ENCODE peak calls at places on chromosomes 6 and 20, in eight cellular contexts. One of them, this sample, is unnamed.

GRCh38 chr6:166419268-166419667 is 36.5 kb upstream of the MPC1 start:
- DNase-seq in posterior cingulate gyrus: no peak
- DNase-seq in OCI-LY7: peak; percentile 47
- DNase-seq in activated CD4-positive, alpha-beta T cell treated with anti-CD3 and anti-CD28 coated beads, Interleukin-2, amount 50 U/mL, for 24 hours: no peak
- DNase-seq in T-helper 1 cell: peak; percentile 77
- DNase-seq in T-helper 2 cell: peak; percentile 82
- DNase-seq in NCI-H524: no peak
- DNase-seq in foreskin fibroblast: no peak
- DNase-seq in this sample: no peak

GRCh38 chr6:152669894-152670293 is 27.8 kb upstream of the MYCT1 start:
- DNase-seq in posterior cingulate gyrus: no peak
- DNase-seq in OCI-LY7: peak; percentile 53
- DNase-seq in activated CD4-positive, alpha-beta T cell treated with anti-CD3 and anti-CD28 coated beads, Interleukin-2, amount 50 U/mL, for 24 hours: no peak
- DNase-seq in T-helper 1 cell: no peak
- DNase-seq in T-helper 2 cell: no peak
- DNase-seq in NCI-H524: no peak
- DNase-seq in foreskin fibroblast: peak; percentile 3
- DNase-seq in this sample: no peak

GRCh38 chr6:17707371-17707651 is 586 bp upstream of the NUP153 start:
- DNase-seq in posterior cingulate gyrus: no peak
- DNase-seq in OCI-LY7: no peak
- DNase-seq in activated CD4-positive, alpha-beta T cell treated with anti-CD3 and anti-CD28 coated beads, Interleukin-2, amount 50 U/mL, for 24 hours: no peak
- DNase-seq in T-helper 1 cell: no peak
- DNase-seq in T-helper 2 cell: no peak
- DNase-seq in NCI-H524: no peak
- DNase-seq in foreskin fibroblast: no peak
- DNase-seq in this sample: no peak

GRCh38 chr6:169171951-169172350 is 81.7 kb downstream of the THBS2 start:
- DNase-seq in posterior cingulate gyrus: no peak
- DNase-seq in OCI-LY7: no peak
- DNase-seq in activated CD4-positive, alpha-beta T cell treated with anti-CD3 and anti-CD28 coated beads, Interleukin-2, amount 50 U/mL, for 24 hours: no peak
- DNase-seq in T-helper 1 cell: no peak
- DNase-seq in T-helper 2 cell: no peak
- DNase-seq in NCI-H524: no peak
- DNase-seq in foreskin fibroblast: peak; percentile 93
- DNase-seq in this sample: no peak

GRCh38 chr20:57293998-57294397 is 27.6 kb upstream of the BMP7 start:
- DNase-seq in posterior cingulate gyrus: no peak
- DNase-seq in OCI-LY7: no peak
- DNase-seq in activated CD4-positive, alpha-beta T cell treated with anti-CD3 and anti-CD28 coated beads, Interleukin-2, amount 50 U/mL, for 24 hours: no peak
- DNase-seq in T-helper 1 cell: no peak
- DNase-seq in T-helper 2 cell: no peak
- DNase-seq in NCI-H524: no peak
- DNase-seq in foreskin fibroblast: no peak
- DNase-seq in this sample: no peak

GRCh38 chr6:170453586-170454511 is 99.3 kb downstream of the PSMB1 start:
- DNase-seq in posterior cingulate gyrus: no peak
- DNase-seq in OCI-LY7: no peak
- DNase-seq in activated CD4-positive, alpha-beta T cell treated with anti-CD3 and anti-CD28 coated beads, Interleukin-2, amount 50 U/mL, for 24 hours: no peak
- DNase-seq in T-helper 1 cell: no peak
- DNase-seq in T-helper 2 cell: no peak
- DNase-seq in NCI-H524: no peak
- DNase-seq in foreskin fibroblast: no peak
- DNase-seq in this sample: no peak

GRCh38 chr6:42010185-42010872 is 40.0 kb upstream of the TAF8 start:
- DNase-seq in posterior cingulate gyrus: no peak
- DNase-seq in OCI-LY7: peak; percentile 96
- DNase-seq in activated CD4-positive, alpha-beta T cell treated with anti-CD3 and anti-CD28 coated beads, Interleukin-2, amount 50 U/mL, for 24 hours: no peak
- DNase-seq in T-helper 1 cell: peak; percentile 55
- DNase-seq in T-helper 2 cell: peak; percentile 36
- DNase-seq in NCI-H524: peak; percentile 18
- DNase-seq in foreskin fibroblast: no peak
- DNase-seq in this sample: no peak

GRCh38 chr6:30042476-30042875 is 18.6 kb upstream of the POLR1H start:
- DNase-seq in posterior cingulate gyrus: no peak
- DNase-seq in OCI-LY7: no peak
- DNase-seq in activated CD4-positive, alpha-beta T cell treated with anti-CD3 and anti-CD28 coated beads, Interleukin-2, amount 50 U/mL, for 24 hours: no peak
- DNase-seq in T-helper 1 cell: no peak
- DNase-seq in T-helper 2 cell: no peak
- DNase-seq in NCI-H524: no peak
- DNase-seq in foreskin fibroblast: no peak
- DNase-seq in this sample: no peak

GRCh38 chr20:58838174-58838573 is 12.5 kb downstream of the GNAS-AS1 start:
- DNase-seq in posterior cingulate gyrus: no peak
- DNase-seq in OCI-LY7: no peak
- DNase-seq in activated CD4-positive, alpha-beta T cell treated with anti-CD3 and anti-CD28 coated beads, Interleukin-2, amount 50 U/mL, for 24 hours: no peak
- DNase-seq in T-helper 1 cell: no peak
- DNase-seq in T-helper 2 cell: no peak
- DNase-seq in NCI-H524: no peak
- DNase-seq in foreskin fibroblast: no peak
- DNase-seq in this sample: no peak

GRCh38 chr6:217048-217659 is 75.1 kb upstream of the DUSP22 start:
- DNase-seq in posterior cingulate gyrus: no peak
- DNase-seq in OCI-LY7: peak; percentile 80
- DNase-seq in activated CD4-positive, alpha-beta T cell treated with anti-CD3 and anti-CD28 coated beads, Interleukin-2, amount 50 U/mL, for 24 hours: no peak
- DNase-seq in T-helper 1 cell: no peak
- DNase-seq in T-helper 2 cell: no peak
- DNase-seq in NCI-H524: no peak
- DNase-seq in foreskin fibroblast: no peak
- DNase-seq in this sample: no peak

GRCh38 chr20:25177890-25178321 is 17.6 kb upstream of the ENTPD6 start:
- DNase-seq in posterior cingulate gyrus: no peak
- DNase-seq in OCI-LY7: no peak
- DNase-seq in activated CD4-positive, alpha-beta T cell treated with anti-CD3 and anti-CD28 coated beads, Interleukin-2, amount 50 U/mL, for 24 hours: no peak
- DNase-seq in T-helper 1 cell: no peak
- DNase-seq in T-helper 2 cell: no peak
- DNase-seq in NCI-H524: no peak
- DNase-seq in foreskin fibroblast: no peak
- DNase-seq in this sample: no peak

GRCh38 chr6:136822051-136822378 is 377 bp upstream of the PEX7 start:
- DNase-seq in posterior cingulate gyrus: peak; percentile 13
- DNase-seq in OCI-LY7: peak; percentile 14
- DNase-seq in activated CD4-positive, alpha-beta T cell treated with anti-CD3 and anti-CD28 coated beads, Interleukin-2, amount 50 U/mL, for 24 hours: peak; percentile 7
- DNase-seq in T-helper 1 cell: no peak
- DNase-seq in T-helper 2 cell: no peak
- DNase-seq in NCI-H524: peak; percentile 13
- DNase-seq in foreskin fibroblast: peak; percentile 41
- DNase-seq in this sample: no peak

GRCh38 chr6:55543633-55544309 is 35.2 kb downstream of the HMGCLL1 start:
- DNase-seq in posterior cingulate gyrus: no peak
- DNase-seq in OCI-LY7: no peak
- DNase-seq in activated CD4-positive, alpha-beta T cell treated with anti-CD3 and anti-CD28 coated beads, Interleukin-2, amount 50 U/mL, for 24 hours: no peak
- DNase-seq in T-helper 1 cell: no peak
- DNase-seq in T-helper 2 cell: no peak
- DNase-seq in NCI-H524: no peak
- DNase-seq in foreskin fibroblast: no peak
- DNase-seq in this sample: no peak

GRCh38 chr6:112563368-112563767 is 216.2 kb downstream of the RFPL4B start:
- DNase-seq in posterior cingulate gyrus: no peak
- DNase-seq in OCI-LY7: no peak
- DNase-seq in activated CD4-positive, alpha-beta T cell treated with anti-CD3 and anti-CD28 coated beads, Interleukin-2, amount 50 U/mL, for 24 hours: no peak
- DNase-seq in T-helper 1 cell: no peak
- DNase-seq in T-helper 2 cell: no peak
- DNase-seq in NCI-H524: no peak
- DNase-seq in foreskin fibroblast: no peak
- DNase-seq in this sample: no peak

GRCh38 chr20:46741924-46742692 is 32.7 kb downstream of the SLC2A10 start:
- DNase-seq in posterior cingulate gyrus: no peak
- DNase-seq in OCI-LY7: no peak
- DNase-seq in activated CD4-positive, alpha-beta T cell treated with anti-CD3 and anti-CD28 coated beads, Interleukin-2, amount 50 U/mL, for 24 hours: no peak
- DNase-seq in T-helper 1 cell: no peak
- DNase-seq in T-helper 2 cell: no peak
- DNase-seq in NCI-H524: no peak
- DNase-seq in foreskin fibroblast: no peak
- DNase-seq in this sample: no peak

GRCh38 chr6:35148167-35148741 is 7.1 kb upstream of the TCP11 start:
- DNase-seq in posterior cingulate gyrus: no peak
- DNase-seq in OCI-LY7: no peak
- DNase-seq in activated CD4-positive, alpha-beta T cell treated with anti-CD3 and anti-CD28 coated beads, Interleukin-2, amount 50 U/mL, for 24 hours: no peak
- DNase-seq in T-helper 1 cell: peak; percentile 88
- DNase-seq in T-helper 2 cell: peak; percentile 90
- DNase-seq in NCI-H524: no peak
- DNase-seq in foreskin fibroblast: peak; percentile 64
- DNase-seq in this sample: no peak

GRCh38 chr6:47457370-47457769 is 20.2 kb upstream of the CD2AP start:
- DNase-seq in posterior cingulate gyrus: no peak
- DNase-seq in OCI-LY7: peak; percentile 41
- DNase-seq in activated CD4-positive, alpha-beta T cell treated with anti-CD3 and anti-CD28 coated beads, Interleukin-2, amount 50 U/mL, for 24 hours: no peak
- DNase-seq in T-helper 1 cell: no peak
- DNase-seq in T-helper 2 cell: no peak
- DNase-seq in NCI-H524: no peak
- DNase-seq in foreskin fibroblast: no peak
- DNase-seq in this sample: no peak

GRCh38 chr20:24699321-24700165 is 230.1 kb downstream of the SYNDIG1 start:
- DNase-seq in posterior cingulate gyrus: peak; percentile 48
- DNase-seq in OCI-LY7: no peak
- DNase-seq in activated CD4-positive, alpha-beta T cell treated with anti-CD3 and anti-CD28 coated beads, Interleukin-2, amount 50 U/mL, for 24 hours: no peak
- DNase-seq in T-helper 1 cell: no peak
- DNase-seq in T-helper 2 cell: no peak
- DNase-seq in NCI-H524: peak; percentile 64
- DNase-seq in foreskin fibroblast: no peak
- DNase-seq in this sample: no peak

GRCh38 chr6:131107166-131107565 is 28.1 kb upstream of the AKAP7 start:
- DNase-seq in posterior cingulate gyrus: no peak
- DNase-seq in OCI-LY7: no peak
- DNase-seq in activated CD4-positive, alpha-beta T cell treated with anti-CD3 and anti-CD28 coated beads, Interleukin-2, amount 50 U/mL, for 24 hours: no peak
- DNase-seq in T-helper 1 cell: no peak
- DNase-seq in T-helper 2 cell: no peak
- DNase-seq in NCI-H524: no peak
- DNase-seq in foreskin fibroblast: peak; percentile 59
- DNase-seq in this sample: no peak

GRCh38 chr6:1746919-1747460 is 137.3 kb downstream of the FOXC1 start:
- DNase-seq in posterior cingulate gyrus: no peak
- DNase-seq in OCI-LY7: no peak
- DNase-seq in activated CD4-positive, alpha-beta T cell treated with anti-CD3 and anti-CD28 coated beads, Interleukin-2, amount 50 U/mL, for 24 hours: no peak
- DNase-seq in T-helper 1 cell: no peak
- DNase-seq in T-helper 2 cell: no peak
- DNase-seq in NCI-H524: no peak
- DNase-seq in foreskin fibroblast: no peak
- DNase-seq in this sample: no peak

GRCh38 chr6:127618729-127619128 is 41.8 kb downstream of the C6orf58 start:
- DNase-seq in posterior cingulate gyrus: no peak
- DNase-seq in OCI-LY7: no peak
- DNase-seq in activated CD4-positive, alpha-beta T cell treated with anti-CD3 and anti-CD28 coated beads, Interleukin-2, amount 50 U/mL, for 24 hours: no peak
- DNase-seq in T-helper 1 cell: no peak
- DNase-seq in T-helper 2 cell: no peak
- DNase-seq in NCI-H524: no peak
- DNase-seq in foreskin fibroblast: peak; percentile 28
- DNase-seq in this sample: no peak

GRCh38 chr6:43803783-43804549 is 34.0 kb downstream of the VEGFA start:
- DNase-seq in posterior cingulate gyrus: no peak
- DNase-seq in OCI-LY7: no peak
- DNase-seq in activated CD4-positive, alpha-beta T cell treated with anti-CD3 and anti-CD28 coated beads, Interleukin-2, amount 50 U/mL, for 24 hours: no peak
- DNase-seq in T-helper 1 cell: no peak
- DNase-seq in T-helper 2 cell: no peak
- DNase-seq in NCI-H524: no peak
- DNase-seq in foreskin fibroblast: peak; percentile 24
- DNase-seq in this sample: no peak

GRCh38 chr6:41475164-41475563 is 71.0 kb upstream of the FOXP4 start:
- DNase-seq in posterior cingulate gyrus: no peak
- DNase-seq in OCI-LY7: no peak
- DNase-seq in activated CD4-positive, alpha-beta T cell treated with anti-CD3 and anti-CD28 coated beads, Interleukin-2, amount 50 U/mL, for 24 hours: no peak
- DNase-seq in T-helper 1 cell: no peak
- DNase-seq in T-helper 2 cell: no peak
- DNase-seq in NCI-H524: no peak
- DNase-seq in foreskin fibroblast: no peak
- DNase-seq in this sample: no peak

GRCh38 chr6:147805155-147805554 is 296.7 kb downstream of the SAMD5 start:
- DNase-seq in posterior cingulate gyrus: no peak
- DNase-seq in OCI-LY7: no peak
- DNase-seq in activated CD4-positive, alpha-beta T cell treated with anti-CD3 and anti-CD28 coated beads, Interleukin-2, amount 50 U/mL, for 24 hours: no peak
- DNase-seq in T-helper 1 cell: no peak
- DNase-seq in T-helper 2 cell: no peak
- DNase-seq in NCI-H524: peak; percentile 14
- DNase-seq in foreskin fibroblast: no peak
- DNase-seq in this sample: no peak

GRCh38 chr6:41278699-41279405 is 7.6 kb downstream of the TREM1 start:
- DNase-seq in posterior cingulate gyrus: no peak
- DNase-seq in OCI-LY7: peak; percentile 72
- DNase-seq in activated CD4-positive, alpha-beta T cell treated with anti-CD3 and anti-CD28 coated beads, Interleukin-2, amount 50 U/mL, for 24 hours: peak; percentile 17
- DNase-seq in T-helper 1 cell: peak; percentile 72
- DNase-seq in T-helper 2 cell: peak; percentile 64
- DNase-seq in NCI-H524: peak; percentile 68
- DNase-seq in foreskin fibroblast: peak; percentile 26
- DNase-seq in this sample: peak; percentile 29

GRCh38 chr6:89888138-89888514 is 6.1 kb upstream of the GJA10 start:
- DNase-seq in posterior cingulate gyrus: no peak
- DNase-seq in OCI-LY7: no peak
- DNase-seq in activated CD4-positive, alpha-beta T cell treated with anti-CD3 and anti-CD28 coated beads, Interleukin-2, amount 50 U/mL, for 24 hours: no peak
- DNase-seq in T-helper 1 cell: no peak
- DNase-seq in T-helper 2 cell: no peak
- DNase-seq in NCI-H524: no peak
- DNase-seq in foreskin fibroblast: no peak
- DNase-seq in this sample: no peak

GRCh38 chr20:38836991-38837390 is 31.5 kb downstream of the PPP1R16B start:
- DNase-seq in posterior cingulate gyrus: no peak
- DNase-seq in OCI-LY7: peak; percentile 69
- DNase-seq in activated CD4-positive, alpha-beta T cell treated with anti-CD3 and anti-CD28 coated beads, Interleukin-2, amount 50 U/mL, for 24 hours: no peak
- DNase-seq in T-helper 1 cell: no peak
- DNase-seq in T-helper 2 cell: no peak
- DNase-seq in NCI-H524: no peak
- DNase-seq in foreskin fibroblast: no peak
- DNase-seq in this sample: no peak

This sample was measured in activated B cell treated with CpG ODN at 0.5 μM for 24 hours.